ENCODE peak calls at places on chromosome 11, in four cellular contexts. C, R, T and G are unnamed samples.

GRCh38 chr11:123545726-123546125 is 108.7 kb downstream of the SCN3B start:
- DNase-seq in C (no peak), R (no peak), T (no peak), G (no peak)

GRCh38 chr11:11389238-11389637 is 36.2 kb upstream of the CSNK2A3 start:
- DNase-seq in C (no peak), R (no peak), T (no peak), G (no peak)

GRCh38 chr11:57668467-57668890 is 565 bp downstream of the ZDHHC5 start:
- DNase-seq in C (no peak), R (peak; percentile 36), T (no peak), G (no peak)

GRCh38 chr11:94815705-94816344 is 47.7 kb downstream of the AMOTL1 start:
- DNase-seq in C (no peak), R (no peak), T (no peak), G (no peak)

GRCh38 chr11:11540157-11540556 is 81.6 kb downstream of the GALNT18 start:
- DNase-seq in C (no peak), R (no peak), T (no peak), G (no peak)

GRCh38 chr11:48062649-48063048 is 82.3 kb downstream of the PTPRJ start:
- DNase-seq in C (no peak), R (no peak), T (no peak), G (no peak)

GRCh38 chr11:5508605-5509004 is 1.2 kb downstream of the UBQLN3 start:
- DNase-seq in C (no peak), R (no peak), T (no peak), G (no peak)

GRCh38 chr11:101748572-101748971 is 164.8 kb upstream of the TRPC6 start:
- DNase-seq in C (no peak), R (no peak), T (no peak), G (no peak)

GRCh38 chr11:61489833-61490585 is 18.5 kb upstream of the LRRC10B start:
- DNase-seq in C (no peak), R (no peak), T (peak; percentile 80), G (peak; percentile 63)

GRCh38 chr11:76119779-76120178 is 86.5 kb downstream of the WNT11 start:
- DNase-seq in C (no peak), R (no peak), T (no peak), G (no peak)

GRCh38 chr11:132844956-132845355 is 687.3 kb downstream of the OPCML start:
- DNase-seq in C (no peak), R (no peak), T (no peak), G (no peak)

GRCh38 chr11:72814831-72815618 is 814 bp downstream of the ATG16L2 start:
- DNase-seq in C (no peak), R (peak; percentile 66), T (no peak), G (peak; percentile 68)

GRCh38 chr11:122741613-122742012 is 86.1 kb downstream of the UBASH3B start:
- DNase-seq in C (no peak), R (no peak), T (no peak), G (no peak)

DNA sequence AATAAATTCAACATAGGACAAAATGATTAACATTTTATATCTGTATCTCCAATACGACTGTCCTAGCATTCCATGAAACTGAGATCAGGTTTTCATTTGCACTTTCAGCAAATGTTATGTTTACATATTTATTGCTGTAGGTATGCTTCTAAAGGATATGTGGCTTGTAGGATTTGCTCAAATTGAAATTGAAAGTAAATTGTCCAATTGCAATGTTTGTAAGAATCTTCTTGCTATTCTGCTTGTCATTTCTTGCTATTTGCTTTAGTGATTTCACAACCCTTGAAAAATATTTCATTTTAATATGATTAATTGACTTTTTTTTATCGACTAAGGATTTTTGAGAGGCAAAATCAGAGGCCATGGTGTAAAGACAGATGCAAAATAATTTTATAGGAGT is 904.2 kb upstream of the RAG2 start:
- DNase-seq in C (no peak), R (no peak), T (no peak), G (no peak)
- TF ChIP-seq USF1 in C (no peak), R (no peak), T (no peak), G (no peak)

GRCh38 chr11:65423516-65424199 is 1.1 kb downstream of the NEAT1 start:
- DNase-seq in C (no peak), R (peak; percentile 47), T (peak; percentile 10), G (no peak)
- TF ChIP-seq USF1 in C (no peak), R (peak; percentile 38), T (no peak), G (no peak)

GRCh38 chr11:46234261-46234660 is 43.2 kb upstream of the CREB3L1 start:
- DNase-seq in C (no peak), R (no peak), T (no peak), G (no peak)
- TF ChIP-seq USF1 in C (no peak), R (no peak), T (no peak), G (no peak)

DNA sequence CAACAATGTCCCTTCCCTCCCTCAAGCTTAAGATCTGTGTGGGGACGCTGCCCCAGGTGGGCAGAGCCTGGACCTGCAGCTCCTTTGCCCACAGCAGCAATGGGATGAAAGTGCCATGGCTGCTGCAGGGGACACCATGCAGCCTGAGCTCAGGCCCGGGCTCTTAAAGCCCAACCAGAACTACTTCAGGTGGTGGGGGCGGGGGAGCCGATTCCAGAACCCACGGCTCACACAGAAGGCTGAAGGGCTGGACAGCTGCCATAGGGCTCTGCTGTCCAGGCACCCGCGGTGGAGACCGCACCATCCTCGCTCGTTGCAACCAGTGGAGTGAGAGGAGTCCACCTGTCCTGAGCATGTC is 12.5 kb downstream of the CHID1 start:
- DNase-seq in C (no peak), R (peak; percentile 34), T (peak; percentile 70), G (peak; percentile 55)
- TF ChIP-seq USF1 in C (no peak), R (no peak), T (no peak), G (no peak)